ENCODE peak calls at places on chromosomes 6 and 20, in eight cellular contexts. X is IMR-90, O is pancreas, T is cardiac muscle cell, F is left ventricle myocardium inferior, B is right atrium auricular region, W is BE2C, H is mucosa of descending colon. G is an unnamed sample.

GRCh38 chr6:151847064-151847463 is 39.6 kb downstream of the ESR1 start:
- DNase-seq in X (peak; percentile 4), O (no peak), T (peak; percentile 67), F (no peak), B (no peak), W (no peak), H (no peak), G (no peak)

GRCh38 chr20:58667975-58668374 is 16.9 kb downstream of the STX16 start:
- DNase-seq in X (no peak), O (no peak), T (no peak), F (no peak), B (no peak), W (no peak), H (no peak), G (no peak)

GRCh38 chr6:105151644-105152043 is 28.2 kb downstream of the POPDC3 start:
- DNase-seq in X (peak; percentile 36), O (no peak), T (no peak), F (no peak), B (no peak), W (no peak), H (no peak), G (no peak)

GRCh38 chr6:54718541-54719023 is 128.0 kb upstream of the FAM83B start:
- DNase-seq in X (no peak), O (no peak), T (no peak), F (no peak), B (no peak), W (no peak), H (no peak), G (no peak)

GRCh38 chr6:139486476-139486799 is 112.0 kb upstream of the CITED2 start:
- DNase-seq in X (no peak), O (no peak), T (no peak), F (no peak), B (no peak), W (no peak), H (no peak), G (no peak)

GRCh38 chr20:15253431-15253830 is 916.0 kb upstream of the FLRT3 start:
- DNase-seq in X (no peak), O (no peak), T (no peak), F (no peak), B (no peak), W (no peak), H (no peak), G (no peak)

GRCh38 chr20:3710703-3711417 is 1.5 kb downstream of the SIGLEC1 start:
- DNase-seq in X (peak; percentile 28), O (peak; percentile 22), T (peak; percentile 64), F (peak; percentile 83), B (peak; percentile 73), W (peak; percentile 80), H (no peak), G (peak; percentile 61)

GRCh38 chr20:1619861-1620444 is at the start of gene SIRPB1:
- DNase-seq in X (peak; percentile 0), O (no peak), T (no peak), F (no peak), B (no peak), W (no peak), H (no peak), G (no peak)

GRCh38 chr20:18984238-18985200 is 170.9 kb downstream of the SCP2D1 start:
- DNase-seq in X (no peak), O (peak; percentile 21), T (no peak), F (no peak), B (peak; percentile 32), W (no peak), H (no peak), G (no peak)

GRCh38 chr20:45813489-45813888 is 1.0 kb downstream of the UBE2C start:
- DNase-seq in X (no peak), O (no peak), T (no peak), F (no peak), B (no peak), W (no peak), H (no peak), G (no peak)

GRCh38 chr6:88872962-88873361 is 90.5 kb downstream of the RNGTT start:
- DNase-seq in X (no peak), O (no peak), T (no peak), F (no peak), B (no peak), W (no peak), H (no peak), G (no peak)

GRCh38 chr6:33073431-33073871 is at the start of gene HLA-DPA1:
- DNase-seq in X (peak; percentile 11), O (no peak), T (peak; percentile 44), F (no peak), B (no peak), W (no peak), H (no peak), G (peak; percentile 24)

GRCh38 chr6:43669050-43669921 is 18.3 kb downstream of the MRPS18A start:
- DNase-seq in X (peak; percentile 59), O (no peak), T (peak; percentile 76), F (peak; percentile 81), B (peak; percentile 87), W (peak; percentile 42), H (peak; percentile 65), G (no peak)

GRCh38 chr6:166258854-166259276 is 49.3 kb downstream of the PRR18 start:
- DNase-seq in X (no peak), O (no peak), T (no peak), F (no peak), B (no peak), W (no peak), H (peak; percentile 69), G (no peak)

GRCh38 chr6:38151580-38152500 is 332.3 kb downstream of the ZFAND3 start:
- DNase-seq in X (no peak), O (no peak), T (no peak), F (no peak), B (no peak), W (no peak), H (no peak), G (no peak)

GRCh38 chr6:95784019-95784418 is 206.7 kb downstream of the MANEA start:
- DNase-seq in X (no peak), O (no peak), T (no peak), F (no peak), B (no peak), W (no peak), H (no peak), G (no peak)

GRCh38 chr6:95784869-95785268 is 207.5 kb downstream of the MANEA start:
- DNase-seq in X (no peak), O (no peak), T (no peak), F (no peak), B (no peak), W (no peak), H (no peak), G (no peak)

GRCh38 chr6:95785785-95786184 is 208.4 kb downstream of the MANEA start:
- DNase-seq in X (no peak), O (no peak), T (no peak), F (no peak), B (no peak), W (no peak), H (no peak), G (no peak)

GRCh38 chr6:95790787-95791186 is 213.5 kb downstream of the MANEA start:
- DNase-seq in X (no peak), O (peak; percentile 8), T (no peak), F (no peak), B (no peak), W (no peak), H (no peak), G (no peak)

GRCh38 chr6:95786802-95787201 is 209.5 kb downstream of the MANEA start:
- DNase-seq in X (no peak), O (no peak), T (no peak), F (no peak), B (no peak), W (no peak), H (no peak), G (no peak)
- H3K4me3 ChIP-seq in X (no peak overlapping the region), O (no peak overlapping the region), T (no peak overlapping the region), F (no peak overlapping the region), B (no peak overlapping the region), W (no peak overlapping the region), H (no peak overlapping the region), G (no peak overlapping the region)

DNA sequence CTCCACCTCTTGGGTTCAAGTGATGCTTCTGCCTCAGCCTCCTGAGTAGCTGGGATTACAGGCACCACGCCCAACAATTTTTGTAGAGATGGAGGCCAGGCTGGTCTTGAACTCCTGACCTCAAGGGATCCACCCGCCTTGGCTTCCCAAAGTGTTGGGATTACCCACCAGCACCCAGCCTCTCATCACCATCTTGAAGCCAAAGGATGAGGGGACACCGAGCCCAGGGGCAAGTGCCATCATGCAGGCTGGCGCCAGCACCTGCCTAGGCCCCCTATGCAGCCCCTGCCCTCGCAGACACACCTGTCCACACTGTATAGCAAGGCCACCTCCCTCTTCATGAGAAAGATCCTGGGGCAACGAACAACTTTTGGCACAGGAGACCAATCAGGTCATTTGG is 5.3 kb upstream of the RBM38 start:
- DNase-seq in X (no peak), O (no peak), T (no peak), F (no peak), B (no peak), W (no peak), H (no peak), G (no peak)
- H3K4me1 ChIP-seq in X (no peaks in the 10 kb centered on the region), O (no peaks in the 10 kb centered on the region), T (peaks cover 16% of the 10 kb centered on the region), F (peaks cover 40% of the 10 kb centered on the region), B (peaks cover 38% of the 10 kb centered on the region), W (peaks cover 3% of the 10 kb centered on the region), H (peaks cover 39% of the 10 kb centered on the region), G (peaks cover 29% of the 10 kb centered on the region)

GRCh38 chr6:45326698-45327417 is 1.3 kb upstream of the RUNX2 start:
- DNase-seq in X (no peak), O (no peak), T (no peak), F (no peak), B (no peak), W (no peak), H (no peak), G (no peak)

GRCh38 chr6:45328523-45328922 is 393 bp downstream of the RUNX2 start:
- DNase-seq in X (no peak), O (no peak), T (no peak), F (no peak), B (no peak), W (no peak), H (no peak), G (no peak)

GRCh38 chr6:45323656-45324224 is 4.4 kb upstream of the RUNX2 start:
- DNase-seq in X (no peak), O (no peak), T (no peak), F (no peak), B (no peak), W (no peak), H (no peak), G (peak; percentile 44)

DNA sequence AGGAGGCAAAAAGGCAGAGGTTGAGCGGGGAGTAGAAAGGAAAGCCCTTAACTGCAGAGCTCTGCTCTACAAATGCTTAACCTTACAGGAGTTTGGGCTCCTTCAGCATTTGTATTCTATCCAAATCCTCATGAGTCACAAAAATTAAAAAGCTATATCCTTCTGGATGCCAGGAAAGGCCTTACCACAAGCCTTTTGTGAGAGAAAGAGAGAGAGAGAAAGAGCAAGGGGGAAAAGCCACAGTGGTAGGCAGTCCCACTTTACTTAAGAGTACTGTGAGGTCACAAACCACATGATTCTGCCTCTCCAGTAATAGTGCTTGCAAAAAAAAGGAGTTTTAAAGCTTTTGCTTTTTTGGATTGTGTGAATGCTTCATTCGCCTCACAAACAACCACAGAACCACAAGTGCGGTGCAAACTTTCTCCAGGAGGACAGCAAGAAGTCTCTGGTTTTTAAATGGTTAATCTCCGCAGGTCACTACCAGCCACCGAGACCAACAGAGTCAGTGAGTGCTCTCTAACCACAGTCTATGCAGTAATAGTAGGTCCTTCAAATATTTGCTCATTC is at the start of gene RUNX2:
- DNase-seq in X (peak; percentile 87), O (no peak), T (peak; percentile 94), F (no peak), B (no peak), W (no peak), H (no peak), G (no peak)
- H3K4me3 ChIP-seq in X (no peak within 1 kb of the TSS), O (no peak within 1 kb of the TSS), T (peak within 1 kb of the TSS; percentile 15), F (peak within 1 kb of the TSS; percentile 54), B (no peak within 1 kb of the TSS), W (no peak within 1 kb of the TSS), H (no peak within 1 kb of the TSS), G (peak within 1 kb of the TSS; percentile 25)

GRCh38 chr6:7124631-7125030 is 16.9 kb downstream of the RREB1 start:
- DNase-seq in X (peak; percentile 57), O (no peak), T (no peak), F (no peak), B (peak; percentile 23), W (no peak), H (no peak), G (no peak)
- H3K4me1 ChIP-seq in X (peaks cover 7% of the 10 kb centered on the region), O (peaks cover 21% of the 10 kb centered on the region), T (peaks cover 15% of the 10 kb centered on the region), F (peaks cover 87% of the 10 kb centered on the region), B (peaks cover 44% of the 10 kb centered on the region), W (no peaks in the 10 kb centered on the region), H (peaks cover 27% of the 10 kb centered on the region), G (peaks cover 7% of the 10 kb centered on the region)